ENCODE peak calls at places on chromosome 9, in five cellular contexts. S is non-pigmented ciliary epithelial cell; W is activated naive CD4-positive, alpha-beta T cell; O is glomerular endothelial cell; D is tibial nerve. L is an unnamed sample.

GRCh38 chr9:38419216-38419615 is 5.0 kb downstream of the IGFBPL1 start:
- DNase-seq in S (no peak), W (no peak), O (no peak), D (no peak), L (no peak)

GRCh38 chr9:133205996-133206931 is 2.8 kb downstream of the OBP2B start:
- DNase-seq in S (no peak), W (no peak), O (no peak), D (no peak), L (no peak)

GRCh38 chr9:34158362-34158869 is 20.4 kb upstream of the UBAP1 start:
- DNase-seq in S (peak), W (no peak), O (no peak), D (no peak), L (no peak)

GRCh38 chr9:15357050-15357653 is 50.1 kb upstream of the TTC39B start:
- DNase-seq in S (no peak), W (no peak), O (no peak), D (no peak), L (no peak)

GRCh38 chr9:98808411-98808815 is 943 bp downstream of the GALNT12 start:
- DNase-seq in S (no peak), W (no peak), O (no peak), D (no peak), L (no peak)

GRCh38 chr9:33750307-33750838 is 45.0 kb upstream of the PRSS3 start:
- DNase-seq in S (no peak), W (no peak), O (no peak), D (no peak), L (peak)

GRCh38 chr9:70435948-70436347 is 21.5 kb upstream of the KLF9 start:
- DNase-seq in S (no peak), W (no peak), O (peak), D (no peak), L (peak)

GRCh38 chr9:32340401-32340800 is 44.0 kb upstream of the ACO1 start:
- DNase-seq in S (no peak), W (no peak), O (no peak), D (no peak), L (no peak)

GRCh38 chr9:18317896-18318295 is 156.1 kb upstream of the ADAMTSL1 start:
- DNase-seq in S (no peak), W (no peak), O (no peak), D (no peak), L (no peak)

GRCh38 chr9:130448035-130448624 is 3.4 kb downstream of the ASS1 start:
- DNase-seq in S (no peak), W (no peak), O (no peak), D (no peak), L (no peak)

GRCh38 chr9:17018540-17019196 is 116.2 kb upstream of the CNTLN start:
- DNase-seq in S (no peak), W (no peak), O (no peak), D (no peak), L (no peak)

GRCh38 chr9:131836021-131836420 is 96.1 kb upstream of the RAPGEF1 start:
- DNase-seq in S (no peak), W (no peak), O (no peak), D (no peak), L (no peak)

GRCh38 chr9:109880276-109881169 is 100.5 kb downstream of the PALM2AKAP2 start:
- DNase-seq in S (no peak), W (no peak), O (no peak), D (no peak), L (peak)

GRCh38 chr9:35914307-35914807 is 5.1 kb downstream of the SPAAR start:
- DNase-seq in S (no peak), W (no peak), O (no peak), D (no peak), L (peak)

GRCh38 chr9:129319076-129319937 is 141.2 kb upstream of the IER5L start:
- DNase-seq in S (no peak), W (no peak), O (no peak), D (peak), L (no peak)

GRCh38 chr9:98222885-98223640 is 30.6 kb upstream of the CORO2A start:
- DNase-seq in S (peak), W (no peak), O (no peak), D (no peak), L (peak)

GRCh38 chr9:88998911-88999310 is 7.6 kb downstream of the S1PR3 start:
- DNase-seq in S (no peak), W (no peak), O (no peak), D (peak), L (no peak)

L was measured in dermis blood vessel endothelial cell.